ENCODE peak calls at places on chromosomes 5 and 9, in five cellular contexts. W is GM23248, N is PC-3, U is OCI-LY7, L is HCT116. M is an unnamed sample. For H3K9me2, the result is how much of the 10 kb centered on the place peaks cover.

GRCh38 chr5:154095819-154096380 is 57.1 kb downstream of the MFAP3 start:
- DNase-seq in W (peak), N (no peak), U (no peak), L (no peak), M (no peak)

GRCh38 chr9:128494108-128494742 is 10.3 kb upstream of the GLE1 start:
- DNase-seq in N (no peak), U (no peak), W (no peak), L (no peak), M (no peak)

GRCh38 chr5:114305402-114306207 is 56.3 kb upstream of the KCNN2 start:
- DNase-seq in W (peak), N (peak), U (peak), L (no peak), M (peak)

GRCh38 chr5:64653776-64654175 is 36.5 kb upstream of the SHISAL2B start:
- DNase-seq in L (no peak), W (peak), U (no peak), N (no peak), M (no peak)

GRCh38 chr9:114225534-114226288 is 70.4 kb downstream of the COL27A1 start:
- DNase-seq in L (no peak), U (no peak), N (peak), W (peak), M (no peak)

GRCh38 chr9:137748741-137749140 is 128.8 kb upstream of the CACNA1B start:
- DNase-seq in W (no peak), N (no peak), U (no peak), L (no peak), M (no peak)

GRCh38 chr5:94908889-94909480 is 290.5 kb downstream of the SLF1 start:
- DNase-seq in N (peak), U (peak), L (peak), W (peak), M (peak)

GRCh38 chr5:179776413-179776938 is 17.3 kb upstream of the LTC4S start:
- DNase-seq in W (no peak), L (no peak), U (no peak), N (no peak), M (no peak)

GRCh38 chr5:39014544-39014943 is 59.7 kb downstream of the RICTOR start:
- DNase-seq in L (no peak), U (no peak), N (no peak), W (peak), M (no peak)

GRCh38 chr5:174794941-174795672 is 70.7 kb downstream of the MSX2 start:
- DNase-seq in L (no peak), U (no peak), W (no peak), N (no peak), M (no peak)

GRCh38 chr9:89425921-89426388 is 72.0 kb downstream of the SEMA4D start:
- DNase-seq in L (no peak), U (no peak), N (no peak), W (peak), M (no peak)

GRCh38 chr9:82891321-82891720 is 171.6 kb downstream of the RASEF start:
- DNase-seq in U (no peak), L (no peak), W (no peak), N (no peak), M (no peak)

GRCh38 chr9:82890401-82890800 is 172.5 kb downstream of the RASEF start:
- DNase-seq in N (no peak), W (no peak), L (no peak), U (no peak), M (no peak)

GRCh38 chr9:82890865-82891264 is 172.1 kb downstream of the RASEF start:
- DNase-seq in L (no peak), N (no peak), W (no peak), U (no peak), M (no peak)

GRCh38 chr9:82894961-82895902 is 167.7 kb downstream of the RASEF start:
- DNase-seq in W (no peak), U (no peak), N (no peak), L (no peak), M (no peak)

GRCh38 chr9:82893549-82893948 is 169.4 kb downstream of the RASEF start:
- DNase-seq in N (no peak), L (no peak), U (no peak), W (no peak), M (no peak)
- H3K9me2 ChIP-seq in N (under half), L (under half), U (under half), W (under half), M (under half)

GRCh38 chr5:97070234-97070633 is 72.2 kb downstream of the LIX1 start:
- DNase-seq in N (no peak), W (no peak), L (no peak), U (no peak), M (no peak)
- H3K9me2 ChIP-seq in N (under half), W (under half), L (under half), U (under half), M (under half)

GRCh38 chr5:81767938-81768337 is 17.0 kb upstream of the SSBP2 start:
- DNase-seq in N (no peak), U (no peak), L (no peak), W (no peak), M (no peak)
- H3K9me2 ChIP-seq in N (under half), U (under half), L (under half), W (under half), M (under half)

DNA sequence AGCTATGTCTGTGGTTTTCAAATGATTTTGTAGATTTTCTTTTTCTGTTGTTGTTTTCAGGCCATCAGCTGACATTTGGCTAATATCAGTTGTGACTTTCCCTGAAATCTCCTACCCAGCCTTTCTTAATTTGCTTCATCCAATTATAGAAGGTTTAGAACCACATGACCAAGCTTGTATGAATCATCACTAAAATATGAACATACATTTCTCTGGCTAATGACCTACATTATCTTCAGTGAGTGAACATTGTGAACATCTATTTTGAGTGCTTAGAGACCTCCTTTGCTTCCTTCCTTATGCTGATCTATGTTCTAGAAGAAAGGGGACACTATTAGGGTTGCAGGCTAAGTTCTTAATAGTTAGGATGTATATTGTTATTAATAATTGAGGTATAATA is 532.5 kb downstream of the RAB3C start:
- DNase-seq in N (peak), W (peak), L (no peak), U (no peak), M (no peak)
- H3K9me2 ChIP-seq in N (under half), W (under half), L (under half), U (under half), M (under half)

M was measured in Karpas-422.